ENCODE peak calls at places on chromosomes 13 and 19, in nine cellular contexts. J is spleen; F is coronary artery; S is NT2/D1; K is SJSA1; T is thoracic aorta; Q is psoas muscle; V is CD8-positive, alpha-beta T cell; U is choroid plexus epithelial cell. Z is an unnamed sample.

GRCh38 chr13:28199089-28199488 is 60.7 kb downstream of the PAN3 start:
- DNase-seq in F (no peak), U (no peak), J (no peak), Q (no peak), K (no peak), V (no peak), T (no peak), S (no peak), Z (no peak)

GRCh38 chr13:107144432-107144831 is 576.5 kb upstream of the ARGLU1 start:
- DNase-seq in J (no peak), V (no peak), U (peak), F (no peak), Q (no peak), K (no peak), S (no peak), T (no peak), Z (no peak)

GRCh38 chr13:102658678-102659077 is 36.2 kb downstream of the METTL21C start:
- DNase-seq in V (no peak), J (no peak), Q (no peak), U (no peak), K (no peak), F (no peak), T (no peak), S (no peak), Z (no peak)

GRCh38 chr13:95926231-95926630 is 127.0 kb downstream of the UGGT2 start:
- DNase-seq in S (no peak), J (no peak), T (no peak), F (no peak), U (peak), V (no peak), K (no peak), Q (no peak), Z (no peak)

GRCh38 chr13:113559901-113560644 is 24.5 kb upstream of the TFDP1 start:
- DNase-seq in J (peak), S (no peak), K (peak), Q (no peak), U (no peak), F (peak), V (no peak), T (no peak), Z (no peak)

GRCh38 chr19:6737873-6738725 is 719 bp upstream of the GPR108 start:
- DNase-seq in V (peak), Q (peak), U (peak), S (no peak), K (peak), T (peak), F (peak), J (peak), Z (peak)

GRCh38 chr19:29526730-29527499 is 1.1 kb downstream of the VSTM2B start:
- DNase-seq in J (peak), F (no peak), K (no peak), Q (peak), T (no peak), V (no peak), S (no peak), U (no peak), Z (no peak)

GRCh38 chr13:71536201-71536600 is 330.8 kb downstream of the DACH1 start:
- DNase-seq in S (no peak), T (no peak), K (no peak), Q (no peak), F (no peak), V (no peak), U (no peak), J (no peak), Z (no peak)

GRCh38 chr13:107185889-107186288 is 618.0 kb upstream of the ARGLU1 start:
- DNase-seq in T (no peak), K (no peak), F (no peak), J (no peak), V (no peak), U (peak), Q (no peak), S (no peak), Z (no peak)

GRCh38 chr13:68081051-68081450 is 850.9 kb upstream of the PCDH9 start:
- DNase-seq in S (no peak), U (no peak), J (no peak), Q (no peak), T (no peak), V (no peak), K (no peak), F (no peak), Z (no peak)

GRCh38 chr19:18484992-18485391 is 36.9 kb downstream of the ELL start:
- DNase-seq in F (no peak), Q (no peak), T (no peak), U (no peak), V (no peak), K (no peak), S (no peak), J (no peak), Z (no peak)

GRCh38 chr13:30698488-30699005 is 36.8 kb upstream of the ALOX5AP start:
- DNase-seq in K (no peak), S (no peak), Q (no peak), J (no peak), U (no peak), V (no peak), T (no peak), F (peak), Z (no peak)

GRCh38 chr19:50565984-50566903 is 2.0 kb downstream of the LRRC4B start:
- DNase-seq in V (no peak), F (no peak), J (no peak), T (no peak), U (no peak), Q (no peak), S (no peak), K (no peak), Z (no peak)

GRCh38 chr13:50410921-50411712 is 395.9 kb downstream of the KCNRG start:
- DNase-seq in V (no peak), S (no peak), J (no peak), Q (no peak), K (peak), T (peak), F (no peak), U (peak), Z (no peak)

GRCh38 chr19:19361075-19361594 is 40.5 kb downstream of the MAU2 start:
- DNase-seq in Q (peak), T (peak), U (peak), J (peak), F (peak), S (peak), K (peak), V (peak), Z (no peak)

GRCh38 chr13:83620535-83621220 is 261.6 kb downstream of the SLITRK1 start:
- DNase-seq in Q (no peak), V (no peak), K (no peak), J (no peak), S (no peak), U (peak), F (no peak), T (no peak), Z (no peak)

GRCh38 chr13:35388979-35389378 is 87.5 kb downstream of the MAB21L1 start:
- DNase-seq in S (no peak), Q (no peak), K (no peak), U (peak), V (no peak), F (no peak), T (no peak), J (no peak), Z (no peak)

GRCh38 chr13:90485441-90485840 is 862.0 kb upstream of the MIR17HG start:
- DNase-seq in K (no peak), J (no peak), S (no peak), Q (no peak), F (no peak), T (no peak), V (no peak), U (peak), Z (no peak)

DNA sequence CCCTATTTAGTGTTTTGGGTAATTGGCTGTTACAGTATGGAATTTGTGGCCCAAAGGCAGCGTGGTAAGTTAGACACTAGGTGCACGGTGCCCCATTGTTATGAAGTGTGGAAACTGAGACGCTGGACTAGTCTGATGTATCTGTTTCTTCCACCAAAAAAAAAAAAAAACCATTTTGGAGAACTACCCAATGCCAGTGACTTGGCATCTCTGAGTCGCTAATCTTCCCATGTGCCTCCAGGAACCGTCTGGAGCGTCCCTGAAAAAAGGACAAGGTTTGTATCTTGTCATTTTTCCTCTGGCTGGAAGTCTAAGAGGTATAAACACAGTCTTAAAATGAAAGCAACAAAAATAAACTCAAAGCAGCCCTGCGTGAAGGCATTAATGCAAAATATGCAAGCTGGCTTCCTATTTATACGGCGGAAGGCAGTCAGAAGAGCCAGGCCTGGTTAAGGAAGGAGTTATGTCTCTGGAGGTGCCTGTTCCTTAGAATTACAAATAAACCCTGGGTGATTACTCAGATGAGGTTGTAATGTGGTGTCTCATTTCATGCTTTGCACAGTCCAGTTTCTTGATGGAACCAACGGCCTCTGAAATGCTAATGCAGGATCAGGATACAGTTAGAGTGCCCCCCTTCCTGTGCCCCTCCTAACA is 20.2 kb downstream of the ACTN4 start:
- DNase-seq in F (no peak), S (no peak), K (peak), V (no peak), Q (peak), J (peak), U (peak), T (no peak), Z (no peak)
- H3K4me3 ChIP-seq in F (peak), S (no peak), K (no peak), V (no peak), Q (peak), J (no peak), U (no peak), T (peak), Z (no peak)

GRCh38 chr13:76418404-76418803 is 467.8 kb downstream of the KCTD12 start:
- DNase-seq in Q (no peak), K (no peak), U (no peak), V (no peak), J (no peak), S (no peak), F (no peak), T (no peak), Z (no peak)
- H3K4me3 ChIP-seq in Q (no peak), K (no peak), U (no peak), V (no peak), J (no peak), S (no peak), F (no peak), T (no peak), Z (no peak)

GRCh38 chr13:40220299-40220935 is 446.0 kb downstream of the FOXO1 start:
- DNase-seq in S (no peak), Q (no peak), F (no peak), V (no peak), J (no peak), T (no peak), K (no peak), U (peak), Z (no peak)

GRCh38 chr13:40217675-40218074 is 448.8 kb downstream of the FOXO1 start:
- DNase-seq in F (no peak), Q (no peak), V (no peak), S (no peak), J (no peak), T (no peak), U (no peak), K (no peak), Z (no peak)

GRCh38 chr13:40221131-40221459 is 445.3 kb downstream of the FOXO1 start:
- DNase-seq in J (no peak), Q (no peak), K (no peak), U (no peak), T (no peak), S (no peak), V (no peak), F (no peak), Z (no peak)

GRCh38 chr13:40215747-40216146 is 450.7 kb downstream of the FOXO1 start:
- DNase-seq in J (no peak), T (no peak), F (no peak), Q (no peak), S (no peak), V (no peak), K (no peak), U (no peak), Z (no peak)

DNA sequence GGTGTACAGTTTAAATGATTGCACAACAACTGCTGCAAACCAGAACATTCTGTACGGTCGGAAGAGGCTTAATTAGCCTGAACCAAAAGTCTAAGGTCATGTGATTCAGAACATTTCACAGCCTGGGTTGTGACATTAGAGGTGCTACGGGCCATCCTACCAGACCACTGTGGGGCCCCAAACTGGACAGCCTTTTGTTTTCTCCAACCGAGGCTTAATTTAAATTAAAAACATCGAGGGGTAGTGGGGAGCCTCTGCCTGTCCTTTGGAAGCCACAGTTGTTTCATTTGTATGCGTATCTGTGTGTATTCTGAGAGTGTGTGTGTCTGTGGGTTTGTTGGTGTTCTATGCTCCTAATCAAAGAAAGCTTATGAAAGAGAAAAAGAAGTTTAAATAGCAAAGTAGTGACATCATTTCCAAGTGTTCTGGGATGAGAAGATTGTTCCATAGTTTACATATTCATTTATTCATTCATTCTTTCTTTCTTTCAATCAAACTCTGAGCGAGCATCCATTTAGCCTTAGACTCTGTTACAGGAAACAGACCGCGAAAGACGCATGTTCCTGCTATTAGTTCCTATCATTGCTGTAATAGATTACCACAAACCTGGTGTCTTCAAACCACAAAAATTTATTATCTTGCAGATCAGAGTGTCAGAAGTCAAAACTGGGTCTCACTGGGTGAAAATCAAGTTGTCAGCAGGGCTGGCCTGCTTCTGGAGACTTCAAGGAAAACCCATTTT is 444.8 kb downstream of the FOXO1 start:
- DNase-seq in K (no peak), V (peak), T (no peak), Q (no peak), F (no peak), S (no peak), J (no peak), U (peak), Z (no peak)
- H3K4me3 ChIP-seq in K (no peak), V (no peak), T (peak), Q (no peak), F (no peak), S (no peak), J (no peak), U (no peak), Z (no peak)

GRCh38 chr19:10543059-10543419 is 665 bp upstream of the ATG4D start:
- DNase-seq in S (no peak), F (no peak), V (no peak), K (no peak), T (no peak), U (no peak), Q (no peak), J (no peak), Z (no peak)
- H3K4me3 ChIP-seq in S (peak), F (peak), V (peak), K (peak), T (peak), U (no peak), Q (peak), J (peak), Z (no peak)

GRCh38 chr19:14317157-14317556 is 64.1 kb upstream of the ADGRE5 start:
- DNase-seq in Q (no peak), K (no peak), J (no peak), S (no peak), U (no peak), T (no peak), V (no peak), F (no peak), Z (no peak)
- H3K4me3 ChIP-seq in Q (no peak), K (no peak), J (no peak), S (no peak), U (no peak), T (no peak), V (no peak), F (no peak), Z (no peak)